ENCODE peak calls at places on chromosomes 1 and 21, in four cellular contexts. One of them, this sample, is unnamed.

GRCh38 chr1:16677552-16678423 is 11.0 kb upstream of the RNU1-3 start:
- DNase-seq in upper lobe of right lung: peak; percentile 65
- DNase-seq in tibial nerve: no peak
- DNase-seq in heart left ventricle: peak; percentile 18
- DNase-seq in this sample: no peak

GRCh38 chr1:28512058-28512611 is 6.3 kb downstream of the RCC1 start:
- DNase-seq in heart left ventricle: no peak
- DNase-seq in tibial nerve: no peak
- DNase-seq in upper lobe of right lung: no peak
- DNase-seq in this sample: no peak

GRCh38 chr1:10796029-10796944 is at the start of gene CASZ1:
- DNase-seq in heart left ventricle: peak; percentile 83
- DNase-seq in tibial nerve: peak; percentile 27
- DNase-seq in upper lobe of right lung: peak; percentile 92
- DNase-seq in this sample: peak; percentile 70

GRCh38 chr1:47333922-47334764 is 553 bp downstream of the CMPK1 start:
- DNase-seq in upper lobe of right lung: peak; percentile 92
- DNase-seq in heart left ventricle: peak; percentile 91
- DNase-seq in tibial nerve: peak; percentile 59
- DNase-seq in this sample: peak; percentile 82

GRCh38 chr1:171245458-171246064 is 2.7 kb upstream of the FMO1 start:
- DNase-seq in heart left ventricle: no peak
- DNase-seq in tibial nerve: no peak
- DNase-seq in upper lobe of right lung: no peak
- DNase-seq in this sample: no peak

GRCh38 chr1:170670751-170671628 is 7.1 kb downstream of the PRRX1 start:
- DNase-seq in tibial nerve: no peak
- DNase-seq in heart left ventricle: peak; percentile 55
- DNase-seq in upper lobe of right lung: peak; percentile 76
- DNase-seq in this sample: no peak

GRCh38 chr21:43971201-43971991 is 40.7 kb upstream of the TRAPPC10 start:
- DNase-seq in upper lobe of right lung: no peak
- DNase-seq in tibial nerve: no peak
- DNase-seq in heart left ventricle: no peak
- DNase-seq in this sample: no peak

GRCh38 chr1:17858027-17858426 is 102.9 kb downstream of the ACTL8 start:
- DNase-seq in heart left ventricle: no peak
- DNase-seq in tibial nerve: no peak
- DNase-seq in upper lobe of right lung: no peak
- DNase-seq in this sample: no peak

GRCh38 chr1:23865543-23865930 is 2.6 kb downstream of the FUCA1 start:
- DNase-seq in tibial nerve: no peak
- DNase-seq in upper lobe of right lung: no peak
- DNase-seq in heart left ventricle: peak; percentile 32
- DNase-seq in this sample: no peak

GRCh38 chr1:199490804-199491527 is 536.5 kb upstream of the NR5A2 start:
- DNase-seq in upper lobe of right lung: no peak
- DNase-seq in heart left ventricle: no peak
- DNase-seq in tibial nerve: no peak
- DNase-seq in this sample: no peak

GRCh38 chr1:156102634-156103511 is 11.6 kb upstream of the LMNA start:
- DNase-seq in heart left ventricle: no peak
- DNase-seq in upper lobe of right lung: no peak
- DNase-seq in tibial nerve: no peak
- DNase-seq in this sample: no peak

GRCh38 chr1:63828322-63829044 is 54.7 kb downstream of the ROR1 start:
- DNase-seq in upper lobe of right lung: no peak
- DNase-seq in heart left ventricle: no peak
- DNase-seq in tibial nerve: no peak
- DNase-seq in this sample: no peak

GRCh38 chr21:31176080-31176551 is 137.8 kb upstream of the KRTAP19-8 start:
- DNase-seq in tibial nerve: no peak
- DNase-seq in upper lobe of right lung: no peak
- DNase-seq in heart left ventricle: no peak
- DNase-seq in this sample: no peak

GRCh38 chr1:67348586-67349252 is 41.0 kb downstream of the IL12RB2 start:
- DNase-seq in tibial nerve: no peak
- DNase-seq in heart left ventricle: no peak
- DNase-seq in upper lobe of right lung: no peak
- DNase-seq in this sample: no peak

GRCh38 chr21:41809891-41810596 is 43.2 kb upstream of the RIPK4 start:
- DNase-seq in tibial nerve: no peak
- DNase-seq in heart left ventricle: no peak
- DNase-seq in upper lobe of right lung: no peak
- DNase-seq in this sample: no peak

GRCh38 chr1:19187852-19188251 is 22.2 kb downstream of the UBR4 start:
- DNase-seq in heart left ventricle: no peak
- DNase-seq in tibial nerve: no peak
- DNase-seq in upper lobe of right lung: no peak
- DNase-seq in this sample: no peak

GRCh38 chr1:168926236-168926635 is 180.3 kb upstream of the ATP1B1 start:
- DNase-seq in heart left ventricle: no peak
- DNase-seq in upper lobe of right lung: no peak
- DNase-seq in tibial nerve: no peak
- DNase-seq in this sample: no peak
- H3K4me1 ChIP-seq in heart left ventricle: peaks cover 4% of the 10 kb centered on the region
- H3K4me1 ChIP-seq in upper lobe of right lung: peaks cover 8% of the 10 kb centered on the region
- H3K4me1 ChIP-seq in tibial nerve: no peaks in the 10 kb centered on the region
- H3K4me1 ChIP-seq in this sample: no peaks in the 10 kb centered on the region

DNA sequence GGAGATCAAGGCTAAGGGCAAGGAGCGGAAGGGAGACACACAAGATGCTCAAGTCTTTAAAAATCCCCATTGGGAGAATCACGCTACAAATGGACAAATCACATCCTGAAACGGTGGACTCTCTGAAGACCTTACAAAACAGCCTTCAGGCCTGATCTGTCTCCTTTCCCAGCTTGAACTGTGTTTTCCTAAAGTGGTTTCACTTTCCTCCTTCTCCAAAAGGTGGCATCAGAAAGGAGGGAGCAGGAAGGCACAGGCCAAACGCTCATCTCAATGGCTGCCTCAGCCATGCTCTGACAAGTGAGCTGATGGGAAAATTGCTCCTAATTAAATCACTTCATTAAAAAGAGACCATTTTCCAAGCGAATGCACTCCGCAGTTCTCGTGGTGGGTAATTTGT is 47.7 kb downstream of the UTP25 start:
- DNase-seq in heart left ventricle: no peak
- DNase-seq in upper lobe of right lung: no peak
- DNase-seq in tibial nerve: no peak
- DNase-seq in this sample: no peak
- H3K27ac ChIP-seq in heart left ventricle: no peak overlapping the region
- H3K27ac ChIP-seq in upper lobe of right lung: no peak overlapping the region
- H3K27ac ChIP-seq in tibial nerve: peak overlapping the region; percentile 50
- H3K27ac ChIP-seq in this sample: no peak overlapping the region

GRCh38 chr1:229064320-229064908 is 206.5 kb upstream of the RAB4A start:
- DNase-seq in tibial nerve: no peak
- DNase-seq in upper lobe of right lung: no peak
- DNase-seq in heart left ventricle: no peak
- DNase-seq in this sample: no peak
- H3K4me1 ChIP-seq in tibial nerve: peaks cover 6% of the 10 kb centered on the region
- H3K4me1 ChIP-seq in upper lobe of right lung: peaks cover 23% of the 10 kb centered on the region
- H3K4me1 ChIP-seq in heart left ventricle: peaks cover 28% of the 10 kb centered on the region
- H3K4me1 ChIP-seq in this sample: peaks cover 44% of the 10 kb centered on the region

GRCh38 chr1:227748496-227749182 is 13.4 kb downstream of the SNAP47 start:
- DNase-seq in heart left ventricle: no peak
- DNase-seq in upper lobe of right lung: no peak
- DNase-seq in tibial nerve: no peak
- DNase-seq in this sample: no peak
- H3K27ac ChIP-seq in heart left ventricle: no peak overlapping the region
- H3K27ac ChIP-seq in upper lobe of right lung: peak overlapping the region; percentile 24
- H3K27ac ChIP-seq in tibial nerve: peak overlapping the region; percentile 85
- H3K27ac ChIP-seq in this sample: peak overlapping the region; percentile 58